ENCODE peak calls at places on chromosomes 16 and 17, in four cellular contexts. Y is A549, M is cardiac fibroblast, B is lower leg skin. G is an unnamed sample.

GRCh38 chr16:16148755-16149154 is 74.5 kb downstream of the ABCC6 start:
- DNase-seq in Y (no peak), B (no peak), M (peak), G (no peak)

GRCh38 chr17:80780381-80781187 is 211.1 kb upstream of the CHMP6 start:
- DNase-seq in M (no peak), Y (no peak), B (no peak), G (no peak)

GRCh38 chr16:10745856-10746255 is 2.2 kb downstream of the NUBP1 start:
- DNase-seq in Y (no peak), M (peak), B (no peak), G (no peak)

GRCh38 chr16:56269824-56270684 is 78.8 kb downstream of the GNAO1 start:
- DNase-seq in Y (no peak), M (peak), B (no peak), G (peak)

GRCh38 chr16:72162105-72162680 is 9.8 kb downstream of the PMFBP1 start:
- DNase-seq in M (no peak), B (no peak), Y (no peak), G (no peak)

GRCh38 chr16:27724491-27724878 is 174.5 kb downstream of the KATNIP start:
- DNase-seq in B (no peak), M (peak), Y (no peak), G (no peak)

GRCh38 chr16:78230832-78231231 is 131.4 kb downstream of the WWOX start:
- DNase-seq in B (no peak), M (peak), Y (no peak), G (no peak)

GRCh38 chr16:2689968-2690830 is 7.9 kb downstream of the KCTD5 start:
- DNase-seq in Y (no peak), M (no peak), B (no peak), G (no peak)

GRCh38 chr16:1723450-1724147 is 17.6 kb downstream of the MAPK8IP3 start:
- DNase-seq in B (no peak), Y (peak), M (peak), G (no peak)

GRCh38 chr17:35773129-35773528 is 12.4 kb downstream of the C17orf50 start:
- DNase-seq in B (no peak), Y (no peak), M (no peak), G (no peak)

GRCh38 chr17:40358323-40359038 is 6.1 kb downstream of the GJD3 start:
- DNase-seq in B (peak), M (peak), Y (peak), G (peak)

GRCh38 chr17:75511610-75512575 is 3.4 kb downstream of the CASKIN2 start:
- DNase-seq in Y (no peak), B (no peak), M (peak), G (no peak)

GRCh38 chr16:59168715-59169114 is 434.6 kb upstream of the GOT2 start:
- DNase-seq in Y (no peak), M (no peak), B (no peak), G (no peak)

GRCh38 chr16:68991075-68991474 is 114.4 kb upstream of the HAS3 start:
- DNase-seq in Y (no peak), M (no peak), B (no peak), G (no peak)

GRCh38 chr16:200388-200787 is 20.1 kb downstream of the HBQ1 start:
- DNase-seq in B (no peak), M (peak), Y (no peak), G (peak)

GRCh38 chr16:3879887-3880564 is 487 bp downstream of the CREBBP start:
- DNase-seq in M (peak), Y (peak), B (peak), G (no peak)

GRCh38 chr17:37489197-37490001 is at the start of gene DUSP14:
- DNase-seq in B (peak), M (peak), Y (peak), G (no peak)

GRCh38 chr17:56440391-56440790 is 153.1 kb upstream of the NOG start:
- DNase-seq in Y (no peak), B (no peak), M (no peak), G (no peak)

GRCh38 chr16:67164599-67165061 is at the start of gene HSF4:
- DNase-seq in Y (no peak), M (peak), B (no peak), G (no peak)

GRCh38 chr17:68832140-68832871 is 122.9 kb downstream of the ABCA8 start:
- DNase-seq in M (no peak), B (peak), Y (no peak), G (no peak)

GRCh38 chr17:79836952-79837887 is 2.0 kb downstream of the CBX4 start:
- DNase-seq in M (peak), Y (peak), B (peak), G (no peak)

GRCh38 chr16:68744744-68745280 is 7.7 kb downstream of the CDH1 start:
- DNase-seq in Y (peak), B (peak), M (no peak), G (no peak)

GRCh38 chr16:2498085-2498484 is 15.7 kb upstream of the ATP6V0C start:
- DNase-seq in Y (no peak), M (no peak), B (no peak), G (no peak)

GRCh38 chr17:9817086-9817485 is 4.8 kb downstream of the GSG1L2 start:
- DNase-seq in B (no peak), Y (no peak), M (peak), G (no peak)

GRCh38 chr16:12225816-12226480 is 249.4 kb downstream of the SNX29 start:
- DNase-seq in B (no peak), Y (no peak), M (no peak), G (no peak)

GRCh38 chr16:3007957-3008748 is 4.6 kb upstream of the CLDN9 start:
- DNase-seq in B (no peak), M (no peak), Y (no peak), G (no peak)

GRCh38 chr16:84096447-84097005 is 20.2 kb downstream of the MBTPS1 start:
- DNase-seq in B (no peak), M (no peak), Y (no peak), G (no peak)

GRCh38 chr17:21214777-21215541 is 998 bp upstream of the TMEM11 start:
- DNase-seq in M (peak), B (no peak), Y (peak), G (no peak)

GRCh38 chr17:59366773-59367656 is 35.6 kb downstream of the YPEL2 start:
- DNase-seq in M (peak), Y (no peak), B (no peak), G (no peak)

GRCh38 chr16:57813466-57813865 is 11.2 kb upstream of the KIFC3 start:
- DNase-seq in Y (no peak), B (no peak), M (no peak), G (no peak)

GRCh38 chr17:38564869-38565268 is 40.9 kb downstream of the SRCIN1 start:
- DNase-seq in B (no peak), M (no peak), Y (no peak), G (no peak)

GRCh38 chr16:11624645-11625607 is 38.2 kb upstream of the LITAF start:
- DNase-seq in M (no peak), Y (no peak), B (no peak), G (no peak)

GRCh38 chr17:45869676-45870341 is 24.5 kb upstream of the MAPT start:
- DNase-seq in M (no peak), Y (no peak), B (no peak), G (no peak)

GRCh38 chr17:62616993-62617893 is 10.2 kb upstream of the MRC2 start:
- DNase-seq in M (no peak), B (no peak), Y (no peak), G (no peak)

GRCh38 chr17:62617894-62618472 is 9.5 kb upstream of the MRC2 start:
- DNase-seq in B (no peak), Y (no peak), M (peak), G (no peak)

GRCh38 chr17:62619413-62620155 is 7.9 kb upstream of the MRC2 start:
- DNase-seq in B (no peak), Y (no peak), M (no peak), G (no peak)

GRCh38 chr17:62621223-62621622 is 6.2 kb upstream of the MRC2 start:
- DNase-seq in B (no peak), Y (no peak), M (no peak), G (no peak)

DNA sequence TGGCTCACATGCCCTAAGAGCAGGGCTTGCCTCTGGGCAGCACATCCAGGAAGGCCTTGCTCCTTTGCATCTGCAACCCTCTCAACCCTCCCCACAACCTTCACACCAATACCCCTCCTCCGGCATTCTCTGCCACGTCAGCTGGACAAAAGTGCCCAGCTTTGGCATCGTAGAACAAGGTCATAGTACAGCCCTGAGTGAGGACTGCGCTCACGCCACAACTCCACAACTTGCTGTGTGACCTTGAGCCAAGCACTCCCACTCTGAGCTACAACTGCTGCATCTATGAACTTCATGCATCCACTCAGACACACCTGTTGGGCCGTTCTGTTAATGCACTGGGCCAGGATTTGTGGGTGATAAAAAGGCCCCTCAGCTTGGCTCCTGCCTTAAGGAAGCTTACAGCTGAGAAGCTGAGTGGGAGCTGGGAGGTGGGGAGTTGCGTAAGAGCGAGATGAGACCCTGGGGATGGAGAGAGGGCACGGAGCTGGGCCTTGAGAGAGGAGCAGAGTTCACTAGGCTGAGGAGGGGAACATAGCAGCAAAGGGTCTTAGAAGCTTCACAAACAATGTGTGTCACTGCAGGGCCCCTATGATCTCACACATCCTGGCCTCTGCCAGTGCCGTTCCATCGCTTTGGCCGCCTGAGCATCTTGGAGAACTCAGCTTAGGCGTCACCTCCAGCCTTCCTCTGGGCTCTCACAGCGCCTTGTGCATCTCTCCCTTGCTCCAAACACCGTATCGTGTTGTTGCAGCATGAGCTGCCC is 8.6 kb upstream of the MRC2 start:
- DNase-seq in B (no peak), M (no peak), Y (no peak), G (no peak)
- H3K4me3 ChIP-seq in B (no peak), M (no peak), Y (no peak), G (no peak)

GRCh38 chr17:8438441-8438840 is 2.8 kb downstream of the NDEL1 start:
- DNase-seq in B (no peak), Y (no peak), M (no peak), G (no peak)

GRCh38 chr17:8435245-8436168 is at the start of gene NDEL1:
- DNase-seq in B (peak), M (peak), Y (peak), G (peak)

GRCh38 chr17:8441690-8442089 is 6.0 kb downstream of the NDEL1 start:
- DNase-seq in M (no peak), B (no peak), Y (no peak), G (no peak)

GRCh38 chr17:8439681-8440080 is 4.0 kb downstream of the NDEL1 start:
- DNase-seq in M (no peak), B (no peak), Y (no peak), G (no peak)

GRCh38 chr17:8436169-8436932 is 667 bp downstream of the NDEL1 start:
- DNase-seq in B (peak), Y (peak), M (peak), G (peak)
- TF ChIP-seq CTCF in B (no peak), Y (peak), M (no peak), G (no peak)

DNA sequence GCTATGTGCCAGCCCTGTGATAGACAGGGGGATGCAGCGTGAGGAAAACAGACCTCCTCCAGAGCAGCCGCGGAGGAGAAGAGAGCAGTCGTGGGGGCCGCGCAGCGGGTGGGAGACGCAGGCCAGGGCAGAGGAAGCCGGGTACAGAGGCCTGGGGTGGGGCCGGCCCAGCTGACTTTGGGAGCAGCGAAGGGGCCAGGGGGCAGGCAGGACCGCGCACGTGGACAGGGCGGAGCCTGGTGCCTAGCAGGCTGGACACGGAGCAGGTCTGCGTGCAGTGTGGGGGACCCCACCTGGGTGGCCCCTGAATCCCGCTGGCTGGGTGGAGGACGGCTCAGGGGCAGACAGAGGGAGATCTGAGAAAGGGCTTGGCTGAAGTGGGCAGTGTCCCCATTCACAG is 46.2 kb downstream of the ZFPM1 start:
- DNase-seq in M (no peak), B (no peak), Y (no peak), G (no peak)
- H3K4me3 ChIP-seq in M (no peak), B (no peak), Y (no peak), G (no peak)

DNA sequence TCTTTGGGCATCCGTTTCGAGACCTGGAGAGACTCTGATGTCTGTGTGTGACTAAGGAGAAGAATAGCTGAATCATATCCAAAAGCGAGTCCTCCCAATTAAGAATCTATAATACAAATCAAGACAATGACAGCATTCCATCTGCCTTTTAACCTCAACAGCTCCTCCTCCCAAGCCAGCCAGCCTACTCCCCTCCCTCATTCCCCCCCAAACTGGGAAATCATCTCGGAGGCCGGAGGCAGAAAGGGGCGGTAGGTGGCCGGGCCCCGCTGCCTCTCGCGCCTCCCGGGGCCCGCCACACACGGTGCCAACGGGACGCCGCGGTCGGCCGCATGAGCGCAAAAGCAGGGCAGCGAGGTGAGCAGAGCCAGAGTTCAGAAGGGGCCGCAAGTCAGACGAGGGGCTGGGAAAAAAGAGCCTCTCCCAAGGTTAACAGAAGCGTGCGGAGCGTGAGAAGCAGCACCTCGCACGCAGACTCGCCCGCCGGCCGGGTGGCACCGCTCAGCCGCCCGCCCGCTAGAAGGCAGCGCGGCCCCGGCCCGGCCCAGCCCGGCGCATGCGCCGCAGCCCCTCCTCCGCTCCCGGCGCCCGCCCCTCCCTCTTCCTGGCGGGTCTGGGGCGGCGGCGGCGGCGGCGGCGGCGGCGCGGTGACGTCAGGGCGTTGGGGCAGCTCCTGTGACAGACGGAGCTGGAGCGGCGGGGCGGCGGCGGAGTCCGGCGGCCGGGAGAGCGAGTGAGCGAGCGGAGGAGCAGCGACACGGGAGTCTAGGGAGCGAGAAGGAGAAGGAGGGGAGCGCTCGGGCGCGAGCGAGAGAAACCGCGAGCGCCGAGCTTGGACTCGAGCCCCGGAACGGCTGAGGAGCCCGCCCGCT is at the start of gene PAFAH1B1:
- DNase-seq in Y (peak), M (peak), B (peak), G (peak)
- TF ChIP-seq CTCF in Y (peak), M (no peak), B (no peak), G (no peak)

GRCh38 chr16:4937782-4938682 is 1.1 kb upstream of the PPL start:
- DNase-seq in Y (no peak), M (no peak), B (no peak), G (no peak)
- H3K4me3 ChIP-seq in Y (no peak), M (no peak), B (no peak), G (no peak)

GRCh38 chr16:48540222-48540900 is 69.6 kb downstream of the N4BP1 start:
- DNase-seq in B (no peak), M (no peak), Y (no peak), G (no peak)

GRCh38 chr16:48537275-48537674 is 72.7 kb downstream of the N4BP1 start:
- DNase-seq in M (no peak), Y (no peak), B (no peak), G (no peak)

GRCh38 chr16:48537909-48538745 is 71.9 kb downstream of the N4BP1 start:
- DNase-seq in Y (no peak), B (no peak), M (peak), G (no peak)

GRCh38 chr16:48539485-48540221 is 70.3 kb downstream of the N4BP1 start:
- DNase-seq in B (no peak), Y (no peak), M (no peak), G (no peak)

GRCh38 chr16:48538746-48539484 is 71.1 kb downstream of the N4BP1 start:
- DNase-seq in Y (no peak), B (no peak), M (no peak), G (no peak)
- TF ChIP-seq CTCF in Y (peak), B (no peak), M (peak), G (peak)

GRCh38 chr17:41864837-41865595 is at the start of gene KLHL11:
- DNase-seq in B (peak), M (peak), Y (peak), G (peak)

GRCh38 chr17:41860254-41860931 is 4.8 kb downstream of the KLHL11 start:
- DNase-seq in Y (no peak), M (no peak), B (no peak), G (no peak)

GRCh38 chr17:41864498-41864836 is 756 bp downstream of the KLHL11 start:
- DNase-seq in B (no peak), Y (no peak), M (no peak), G (no peak)

GRCh38 chr17:41865596-41865893 is 322 bp upstream of the KLHL11 start:
- DNase-seq in Y (no peak), B (no peak), M (no peak), G (no peak)

GRCh38 chr17:41863074-41863843 is 2.0 kb downstream of the KLHL11 start:
- DNase-seq in B (no peak), M (no peak), Y (no peak), G (no peak)
- H3K4me3 ChIP-seq in B (no peak), M (no peak), Y (peak), G (peak)